ENCODE peak calls at places on chromosomes 2 and 18, in seven cellular contexts. N is activated naive CD4-positive, alpha-beta T cell; Q is GM13977; C is stimulated activated CD8-positive, alpha-beta memory T cell treated with anti-CD3 and anti-CD28 coated beads, Interleukin-4, amount 100 ng/mL, for 4 hours; K is stimulated activated CD4-positive, alpha-beta T cell treated with anti-CD3 and anti-CD28 coated beads, Interleukin-12 subunit alpha, Interleukin-12 subunit beta, amount 100 ng/mL, for 4 hours; F is caudate nucleus; X is NCI-H1105 treated with DMSO at 0.1 percent for 48 hours. D is an unnamed sample.

GRCh38 chr18:78918707-78919106 is 60.9 kb upstream of the SALL3 start:
- DNase-seq in K (no peak), X (no peak), C (no peak), Q (no peak), F (no peak), N (no peak), D (no peak)

GRCh38 chr2:74551530-74551929 is 2.2 kb downstream of the LOXL3 start:
- DNase-seq in K (no peak), N (no peak), C (no peak), Q (no peak), X (no peak), F (no peak), D (no peak)

GRCh38 chr2:154623819-154624218 is 74.7 kb upstream of the KCNJ3 start:
- DNase-seq in N (no peak), C (no peak), Q (peak), K (no peak), X (peak), F (no peak), D (peak)

GRCh38 chr2:156601840-156602551 is 165.8 kb downstream of the GPD2 start:
- DNase-seq in C (no peak), N (no peak), Q (no peak), X (no peak), K (no peak), F (no peak), D (no peak)

GRCh38 chr2:199992296-199992695 is 36.9 kb downstream of the MAIP1 start:
- DNase-seq in F (no peak), Q (no peak), C (no peak), N (no peak), X (no peak), K (no peak), D (no peak)

GRCh38 chr2:48946444-48947048 is 191.0 kb upstream of the LHCGR start:
- DNase-seq in K (no peak), F (no peak), Q (peak), X (peak), C (no peak), N (no peak), D (peak)

GRCh38 chr2:241136191-241136590 is 13.1 kb downstream of the PASK start:
- DNase-seq in K (no peak), F (no peak), Q (no peak), X (no peak), N (no peak), C (no peak), D (no peak)

GRCh38 chr2:2876350-2877042 is 501.1 kb downstream of the EIPR1 start:
- DNase-seq in X (no peak), K (no peak), Q (no peak), F (no peak), C (no peak), N (no peak), D (no peak)

GRCh38 chr2:102342888-102343287 is 12.7 kb upstream of the IL18R1 start:
- DNase-seq in F (no peak), N (no peak), K (no peak), C (no peak), X (no peak), Q (no peak), D (no peak)

GRCh38 chr18:12765127-12765526 is 62.3 kb downstream of the PSMG2 start:
- DNase-seq in X (no peak), C (no peak), K (no peak), F (no peak), Q (no peak), N (no peak), D (no peak)